ENCODE peak calls at places on chromosomes 4 and X, in five cellular contexts. One of them, this sample, is unnamed.

GRCh38 chr4:87151730-87152129 is 68.7 kb downstream of the KLHL8 start:
- DNase-seq in stimulated activated naive CD8-positive, alpha-beta T cell treated with anti-CD3 and anti-CD28 coated beads, Interleukin-15, Interleukin-2, amounts not matched to agents 100 U/mL and 50 U/mL, for 24 hours: no peak
- DNase-seq in H54: no peak
- DNase-seq in A172: no peak
- DNase-seq in CD4-positive, alpha-beta T cell: no peak
- DNase-seq in this sample: no peak

GRCh38 chrX:154002215-154002719 is 17.4 kb downstream of the IRAK1 start:
- DNase-seq in H54: no peak
- DNase-seq in stimulated activated naive CD8-positive, alpha-beta T cell treated with anti-CD3 and anti-CD28 coated beads, Interleukin-15, Interleukin-2, amounts not matched to agents 100 U/mL and 50 U/mL, for 24 hours: peak
- DNase-seq in CD4-positive, alpha-beta T cell: no peak
- DNase-seq in A172: peak
- DNase-seq in this sample: peak

GRCh38 chr4:77820836-77821561 is 1.8 kb upstream of the CNOT6L start:
- DNase-seq in CD4-positive, alpha-beta T cell: no peak
- DNase-seq in stimulated activated naive CD8-positive, alpha-beta T cell treated with anti-CD3 and anti-CD28 coated beads, Interleukin-15, Interleukin-2, amounts not matched to agents 100 U/mL and 50 U/mL, for 24 hours: no peak
- DNase-seq in A172: no peak
- DNase-seq in H54: peak
- DNase-seq in this sample: no peak

GRCh38 chr4:61583696-61584095 is 383.6 kb downstream of the ADGRL3 start:
- DNase-seq in CD4-positive, alpha-beta T cell: no peak
- DNase-seq in A172: peak
- DNase-seq in H54: no peak
- DNase-seq in stimulated activated naive CD8-positive, alpha-beta T cell treated with anti-CD3 and anti-CD28 coated beads, Interleukin-15, Interleukin-2, amounts not matched to agents 100 U/mL and 50 U/mL, for 24 hours: no peak
- DNase-seq in this sample: no peak

GRCh38 chrX:22396408-22396807 is 123.7 kb downstream of the CBLL2 start:
- DNase-seq in stimulated activated naive CD8-positive, alpha-beta T cell treated with anti-CD3 and anti-CD28 coated beads, Interleukin-15, Interleukin-2, amounts not matched to agents 100 U/mL and 50 U/mL, for 24 hours: no peak
- DNase-seq in H54: no peak
- DNase-seq in A172: peak
- DNase-seq in CD4-positive, alpha-beta T cell: no peak
- DNase-seq in this sample: no peak

GRCh38 chr4:25065901-25066610 is 35.3 kb upstream of the LGI2 start:
- DNase-seq in A172: no peak
- DNase-seq in H54: no peak
- DNase-seq in CD4-positive, alpha-beta T cell: no peak
- DNase-seq in stimulated activated naive CD8-positive, alpha-beta T cell treated with anti-CD3 and anti-CD28 coated beads, Interleukin-15, Interleukin-2, amounts not matched to agents 100 U/mL and 50 U/mL, for 24 hours: no peak
- DNase-seq in this sample: no peak

GRCh38 chr4:77931452-77932135 is 69.0 kb downstream of the MRPL1 start:
- DNase-seq in CD4-positive, alpha-beta T cell: no peak
- DNase-seq in A172: peak
- DNase-seq in stimulated activated naive CD8-positive, alpha-beta T cell treated with anti-CD3 and anti-CD28 coated beads, Interleukin-15, Interleukin-2, amounts not matched to agents 100 U/mL and 50 U/mL, for 24 hours: no peak
- DNase-seq in H54: no peak
- DNase-seq in this sample: no peak

GRCh38 chr4:6337331-6337935 is 67.8 kb downstream of the WFS1 start:
- DNase-seq in CD4-positive, alpha-beta T cell: no peak
- DNase-seq in A172: no peak
- DNase-seq in H54: no peak
- DNase-seq in stimulated activated naive CD8-positive, alpha-beta T cell treated with anti-CD3 and anti-CD28 coated beads, Interleukin-15, Interleukin-2, amounts not matched to agents 100 U/mL and 50 U/mL, for 24 hours: no peak
- DNase-seq in this sample: no peak

GRCh38 chrX:69257504-69258127 is 92.4 kb upstream of the PJA1 start:
- DNase-seq in A172: no peak
- DNase-seq in CD4-positive, alpha-beta T cell: no peak
- DNase-seq in stimulated activated naive CD8-positive, alpha-beta T cell treated with anti-CD3 and anti-CD28 coated beads, Interleukin-15, Interleukin-2, amounts not matched to agents 100 U/mL and 50 U/mL, for 24 hours: no peak
- DNase-seq in H54: no peak
- DNase-seq in this sample: peak

GRCh38 chrX:10485331-10485730 is 135.1 kb downstream of the MID1 start:
- DNase-seq in stimulated activated naive CD8-positive, alpha-beta T cell treated with anti-CD3 and anti-CD28 coated beads, Interleukin-15, Interleukin-2, amounts not matched to agents 100 U/mL and 50 U/mL, for 24 hours: no peak
- DNase-seq in A172: no peak
- DNase-seq in H54: no peak
- DNase-seq in CD4-positive, alpha-beta T cell: no peak
- DNase-seq in this sample: no peak